ENCODE peak calls at places on chromosomes 6 and 20, in four cellular contexts. N is stimulated activated CD8-positive, alpha-beta memory T cell treated with anti-CD3 and anti-CD28 coated beads, Interleukin-12 subunit alpha, Interleukin-12 subunit beta, amount 100 ng/mL, for 1 hour; I is colonic mucosa; U is NCI-H1092. Q is an unnamed sample.

GRCh38 chr6:37804676-37805075 is 14.9 kb upstream of the ZFAND3 start:
- DNase-seq in N (no peak), I (no peak), U (no peak), Q (no peak)

GRCh38 chr20:2946988-2947961 is 74.0 kb downstream of the PTPRA start:
- DNase-seq in N (no peak), I (no peak), U (no peak), Q (no peak)

GRCh38 chr20:50957276-50957675 is 1.1 kb downstream of the DPM1 start:
- DNase-seq in N (no peak), I (no peak), U (no peak), Q (no peak)

GRCh38 chr6:40466986-40467584 is 120.1 kb downstream of the LRFN2 start:
- DNase-seq in N (no peak), I (no peak), U (no peak), Q (no peak)

GRCh38 chr20:30485331-30486102 is 771.9 kb upstream of the DEFB115 start:
- DNase-seq in N (no peak), I (no peak), U (no peak), Q (no peak)

GRCh38 chr6:15452182-15452941 is 206.5 kb downstream of the JARID2 start:
- DNase-seq in N (no peak), I (no peak), U (no peak), Q (no peak)

GRCh38 chr20:10555865-10556308 is 117.9 kb downstream of the JAG1 start:
- DNase-seq in N (no peak), I (no peak), U (no peak), Q (no peak)

GRCh38 chr20:37640600-37641561 is 52.9 kb upstream of the CTNNBL1 start:
- DNase-seq in N (no peak), I (no peak), U (peak), Q (no peak)

GRCh38 chr6:64672131-64672530 is 1034.9 kb downstream of the EYS start:
- DNase-seq in N (no peak), I (no peak), U (no peak), Q (no peak)

GRCh38 chr6:168956884-168957730 is 296.5 kb downstream of the THBS2 start:
- DNase-seq in N (peak), I (peak), U (peak), Q (peak)

Q was measured in left colon.